ENCODE peak calls at places on chromosomes 4 and X, in ten cellular contexts. G, Q, O, L, M, J, K, Y, U and Z are unnamed samples.

GRCh38 chr4:83589283-83589682 is 53.4 kb downstream of the GPAT3 start:
- DNase-seq in J (no peak), Q (no peak), L (no peak), G (no peak), M (no peak), Y (no peak), O (no peak), K (no peak), U (no peak), Z (peak)

GRCh38 chrX:153886915-153887314 is 942 bp upstream of the L1CAM start:
- DNase-seq in U (no peak), Y (no peak), O (no peak), Q (peak), G (no peak), L (no peak), K (no peak), J (no peak), M (peak), Z (no peak)

GRCh38 chrX:143869018-143869417 is 14.9 kb upstream of the UBE2NL start:
- DNase-seq in Q (no peak), G (no peak), O (no peak), K (no peak), Y (no peak), M (no peak), L (no peak), U (no peak), J (no peak), Z (no peak)

GRCh38 chr4:99529218-99529617 is 18.4 kb downstream of the C4orf17 start:
- DNase-seq in U (no peak), M (no peak), Y (no peak), G (no peak), K (peak), O (no peak), L (no peak), J (no peak), Q (no peak), Z (no peak)

GRCh38 chr4:2924765-2925301 is 38.4 kb downstream of the NOP14 start:
- DNase-seq in Q (no peak), U (peak), G (no peak), K (no peak), Y (peak), J (no peak), O (no peak), L (no peak), M (no peak), Z (no peak)

GRCh38 chr4:12534684-12535083 is 949.5 kb downstream of the RAB28 start:
- DNase-seq in K (no peak), Q (no peak), Y (no peak), J (no peak), L (no peak), G (no peak), O (no peak), U (no peak), M (no peak), Z (no peak)

GRCh38 chr4:143407475-143407874 is 70.8 kb downstream of the GAB1 start:
- DNase-seq in Q (no peak), U (no peak), L (no peak), K (no peak), J (no peak), G (no peak), Y (no peak), O (no peak), M (no peak), Z (no peak)

GRCh38 chrX:112677167-112677566 is 2.6 kb downstream of the LHFPL1 start:
- DNase-seq in Q (no peak), K (peak), G (no peak), U (no peak), Y (no peak), L (no peak), J (no peak), M (no peak), O (no peak), Z (no peak)

GRCh38 chr4:153276966-153277365 is 67.5 kb upstream of the MND1 start:
- DNase-seq in L (no peak), M (no peak), G (no peak), Y (no peak), U (no peak), J (no peak), O (no peak), K (no peak), Q (no peak), Z (no peak)

GRCh38 chr4:30847157-30847556 is 127.0 kb downstream of the PCDH7 start:
- DNase-seq in G (no peak), Y (no peak), L (no peak), U (no peak), J (no peak), Q (no peak), K (no peak), O (no peak), M (no peak), Z (no peak)

GRCh38 chrX:116298956-116299355 is 128.4 kb downstream of the AGTR2 start:
- DNase-seq in G (no peak), O (no peak), Q (no peak), J (no peak), K (no peak), U (no peak), L (no peak), M (no peak), Y (no peak), Z (no peak)

GRCh38 chrX:93875621-93876282 is 201.7 kb downstream of the FAM133A start:
- DNase-seq in U (no peak), Q (no peak), G (no peak), M (no peak), J (no peak), L (no peak), Y (no peak), K (no peak), O (no peak), Z (no peak)

GRCh38 chr4:110663206-110663605 is 40.3 kb upstream of the PITX2 start:
- DNase-seq in U (no peak), M (no peak), K (no peak), Q (no peak), G (no peak), J (no peak), L (no peak), Y (no peak), O (no peak), Z (no peak)

GRCh38 chr4:1367230-1367935 is 20.4 kb downstream of the UVSSA start:
- DNase-seq in Y (peak), L (no peak), U (peak), Q (no peak), M (no peak), G (no peak), O (no peak), K (no peak), J (no peak), Z (peak)

GRCh38 chrX:129609395-129609794 is 45.4 kb downstream of the APLN start:
- DNase-seq in G (no peak), J (no peak), U (no peak), Q (no peak), M (no peak), K (no peak), Y (no peak), O (no peak), L (no peak), Z (no peak)